ENCODE peak calls at places on chromosomes 12 and 14, in nine cellular contexts. One of them, this sample, is unnamed.

GRCh38 chr12:49564241-49565118 is 3.5 kb downstream of the MCRS1 start:
- DNase-seq in glutamatergic neuron: no peak
- DNase-seq in neural crest cell: no peak
- DNase-seq in AG04449: no peak
- DNase-seq in breast epithelium: no peak
- DNase-seq in upper lobe of left lung: no peak
- DNase-seq in heart left ventricle: no peak
- DNase-seq in HepG2: no peak
- DNase-seq in activated CD8-positive, alpha-beta T cell treated with anti-CD3 and anti-CD28 coated beads for 36 hours: peak
- DNase-seq in this sample: no peak

GRCh38 chr12:49549735-49550710 is 11.2 kb downstream of the KCNH3 start:
- DNase-seq in glutamatergic neuron: no peak
- DNase-seq in neural crest cell: no peak
- DNase-seq in AG04449: no peak
- DNase-seq in breast epithelium: no peak
- DNase-seq in upper lobe of left lung: no peak
- DNase-seq in heart left ventricle: no peak
- DNase-seq in HepG2: no peak
- DNase-seq in activated CD8-positive, alpha-beta T cell treated with anti-CD3 and anti-CD28 coated beads for 36 hours: no peak
- DNase-seq in this sample: no peak

GRCh38 chr14:69916396-69916795 is 37.2 kb downstream of the SMOC1 start:
- DNase-seq in glutamatergic neuron: no peak
- DNase-seq in neural crest cell: no peak
- DNase-seq in AG04449: no peak
- DNase-seq in breast epithelium: no peak
- DNase-seq in upper lobe of left lung: no peak
- DNase-seq in heart left ventricle: no peak
- DNase-seq in HepG2: no peak
- DNase-seq in activated CD8-positive, alpha-beta T cell treated with anti-CD3 and anti-CD28 coated beads for 36 hours: no peak
- DNase-seq in this sample: no peak

GRCh38 chr12:107017042-107017441 is 30.1 kb upstream of the MTERF2 start:
- DNase-seq in glutamatergic neuron: no peak
- DNase-seq in neural crest cell: no peak
- DNase-seq in AG04449: no peak
- DNase-seq in breast epithelium: no peak
- DNase-seq in upper lobe of left lung: no peak
- DNase-seq in heart left ventricle: no peak
- DNase-seq in HepG2: no peak
- DNase-seq in activated CD8-positive, alpha-beta T cell treated with anti-CD3 and anti-CD28 coated beads for 36 hours: no peak
- DNase-seq in this sample: no peak

GRCh38 chr12:92403210-92404175 is 257.8 kb upstream of the BTG1 start:
- DNase-seq in glutamatergic neuron: no peak
- DNase-seq in neural crest cell: no peak
- DNase-seq in AG04449: no peak
- DNase-seq in breast epithelium: no peak
- DNase-seq in upper lobe of left lung: no peak
- DNase-seq in heart left ventricle: no peak
- DNase-seq in HepG2: no peak
- DNase-seq in activated CD8-positive, alpha-beta T cell treated with anti-CD3 and anti-CD28 coated beads for 36 hours: peak
- DNase-seq in this sample: no peak

GRCh38 chr14:74978416-74978947 is 23.1 kb upstream of the PGF start:
- DNase-seq in glutamatergic neuron: peak
- DNase-seq in neural crest cell: no peak
- DNase-seq in AG04449: no peak
- DNase-seq in breast epithelium: no peak
- DNase-seq in upper lobe of left lung: no peak
- DNase-seq in heart left ventricle: no peak
- DNase-seq in HepG2: no peak
- DNase-seq in activated CD8-positive, alpha-beta T cell treated with anti-CD3 and anti-CD28 coated beads for 36 hours: no peak
- DNase-seq in this sample: no peak

GRCh38 chr12:50584135-50584534 is 79.3 kb downstream of the DIP2B start:
- DNase-seq in glutamatergic neuron: no peak
- DNase-seq in neural crest cell: no peak
- DNase-seq in AG04449: no peak
- DNase-seq in breast epithelium: no peak
- DNase-seq in upper lobe of left lung: no peak
- DNase-seq in heart left ventricle: no peak
- DNase-seq in HepG2: no peak
- DNase-seq in activated CD8-positive, alpha-beta T cell treated with anti-CD3 and anti-CD28 coated beads for 36 hours: no peak
- DNase-seq in this sample: no peak

GRCh38 chr12:55906056-55906455 is 21.6 kb downstream of the PYM1 start:
- DNase-seq in glutamatergic neuron: no peak
- DNase-seq in neural crest cell: no peak
- DNase-seq in AG04449: no peak
- DNase-seq in breast epithelium: no peak
- DNase-seq in upper lobe of left lung: no peak
- DNase-seq in heart left ventricle: no peak
- DNase-seq in HepG2: no peak
- DNase-seq in activated CD8-positive, alpha-beta T cell treated with anti-CD3 and anti-CD28 coated beads for 36 hours: no peak
- DNase-seq in this sample: no peak

GRCh38 chr12:121404734-121405133 is 4.8 kb downstream of the RNF34 start:
- DNase-seq in glutamatergic neuron: no peak
- DNase-seq in neural crest cell: no peak
- DNase-seq in AG04449: no peak
- DNase-seq in breast epithelium: peak
- DNase-seq in upper lobe of left lung: no peak
- DNase-seq in heart left ventricle: no peak
- DNase-seq in HepG2: peak
- DNase-seq in activated CD8-positive, alpha-beta T cell treated with anti-CD3 and anti-CD28 coated beads for 36 hours: no peak
- DNase-seq in this sample: no peak

GRCh38 chr14:22397338-22397737 is 191.7 kb downstream of the DAD1 start:
- DNase-seq in glutamatergic neuron: no peak
- DNase-seq in neural crest cell: no peak
- DNase-seq in AG04449: no peak
- DNase-seq in breast epithelium: no peak
- DNase-seq in upper lobe of left lung: no peak
- DNase-seq in heart left ventricle: no peak
- DNase-seq in HepG2: no peak
- DNase-seq in activated CD8-positive, alpha-beta T cell treated with anti-CD3 and anti-CD28 coated beads for 36 hours: no peak
- DNase-seq in this sample: no peak

GRCh38 chr12:57533108-57533507 is 10.5 kb downstream of the MBD6 start:
- DNase-seq in glutamatergic neuron: no peak
- DNase-seq in neural crest cell: no peak
- DNase-seq in AG04449: no peak
- DNase-seq in breast epithelium: no peak
- DNase-seq in upper lobe of left lung: no peak
- DNase-seq in heart left ventricle: no peak
- DNase-seq in HepG2: no peak
- DNase-seq in activated CD8-positive, alpha-beta T cell treated with anti-CD3 and anti-CD28 coated beads for 36 hours: no peak
- DNase-seq in this sample: no peak

GRCh38 chr12:96368233-96368632 is 32.0 kb downstream of the CDK17 start:
- DNase-seq in glutamatergic neuron: no peak
- DNase-seq in neural crest cell: no peak
- DNase-seq in AG04449: no peak
- DNase-seq in breast epithelium: no peak
- DNase-seq in upper lobe of left lung: no peak
- DNase-seq in heart left ventricle: no peak
- DNase-seq in HepG2: no peak
- DNase-seq in activated CD8-positive, alpha-beta T cell treated with anti-CD3 and anti-CD28 coated beads for 36 hours: no peak
- DNase-seq in this sample: no peak

DNA sequence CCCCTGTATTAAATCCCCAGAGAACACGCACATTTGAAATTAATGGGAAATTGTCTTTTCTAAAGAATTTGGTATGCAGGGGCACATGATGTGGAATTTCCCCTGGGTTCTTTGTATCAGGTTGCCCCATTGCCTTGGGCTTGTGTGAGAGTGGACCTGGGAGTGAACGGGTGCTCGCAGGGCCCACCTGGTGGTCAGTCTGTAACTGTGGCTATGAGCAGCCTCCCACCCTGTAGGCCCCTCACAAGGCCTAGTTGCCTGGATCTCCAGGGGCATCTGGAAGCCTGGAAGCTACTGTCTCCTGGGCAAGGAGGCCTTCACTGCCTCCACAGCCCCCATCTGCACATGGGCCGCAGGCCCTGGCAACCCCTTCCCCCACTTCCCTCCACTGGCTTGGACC is 96.7 kb downstream of the SLC25A47 start:
- DNase-seq in glutamatergic neuron: peak
- DNase-seq in neural crest cell: no peak
- DNase-seq in AG04449: no peak
- DNase-seq in breast epithelium: no peak
- DNase-seq in upper lobe of left lung: no peak
- DNase-seq in heart left ventricle: no peak
- DNase-seq in HepG2: peak
- DNase-seq in activated CD8-positive, alpha-beta T cell treated with anti-CD3 and anti-CD28 coated beads for 36 hours: no peak
- DNase-seq in this sample: peak
- TF ChIP-seq CTCF in glutamatergic neuron: peak
- TF ChIP-seq CTCF in neural crest cell: no peak
- TF ChIP-seq CTCF in AG04449: no peak
- TF ChIP-seq CTCF in breast epithelium: no peak
- TF ChIP-seq CTCF in upper lobe of left lung: no peak
- TF ChIP-seq CTCF in heart left ventricle: no peak
- TF ChIP-seq CTCF in HepG2: peak
- TF ChIP-seq CTCF in activated CD8-positive, alpha-beta T cell treated with anti-CD3 and anti-CD28 coated beads for 36 hours: no peak
- TF ChIP-seq CTCF in this sample: peak

DNA sequence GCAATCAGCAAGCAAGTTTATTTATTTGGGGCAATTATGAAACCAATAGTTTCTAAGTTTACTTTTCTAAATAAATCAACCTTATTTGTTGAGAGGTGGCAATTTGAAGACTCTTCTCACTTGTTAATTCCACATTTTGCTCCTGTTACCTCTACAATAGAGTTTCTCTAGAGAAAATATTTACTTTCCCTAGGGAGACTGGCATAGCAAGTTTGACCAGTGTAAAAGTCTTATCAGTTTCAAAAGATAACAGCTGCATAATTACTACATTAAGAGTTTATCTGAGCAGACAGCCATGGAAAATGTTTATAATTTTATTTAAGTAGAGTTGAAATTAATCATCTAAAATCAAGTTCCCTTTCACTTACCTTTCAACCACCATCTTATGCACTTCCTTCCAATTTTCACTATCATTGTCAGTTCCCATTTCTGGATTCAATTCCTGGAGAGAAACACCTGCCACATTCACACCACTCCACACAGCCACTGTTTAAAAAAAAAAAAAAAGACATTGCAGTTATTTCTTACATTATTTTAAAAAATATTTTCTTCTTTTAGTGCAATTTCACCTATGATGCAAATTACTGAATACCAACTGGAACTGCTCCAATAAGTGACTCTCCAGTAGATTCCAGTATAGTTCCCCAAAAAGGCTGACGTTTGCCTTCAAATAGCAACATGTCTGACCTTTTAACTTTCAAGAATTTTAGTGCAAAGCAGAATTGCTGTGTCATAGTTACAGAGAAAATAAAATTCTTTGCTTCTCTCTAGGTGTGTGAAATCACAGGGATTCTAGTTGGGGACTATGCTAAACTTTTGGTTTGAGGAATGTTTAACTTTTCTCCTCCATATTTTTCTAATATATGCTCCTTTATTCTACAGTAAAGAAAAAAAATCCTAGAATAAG is 19.4 kb downstream of the LDHB start:
- DNase-seq in glutamatergic neuron: no peak
- DNase-seq in neural crest cell: no peak
- DNase-seq in AG04449: no peak
- DNase-seq in breast epithelium: no peak
- DNase-seq in upper lobe of left lung: no peak
- DNase-seq in heart left ventricle: no peak
- DNase-seq in HepG2: no peak
- DNase-seq in activated CD8-positive, alpha-beta T cell treated with anti-CD3 and anti-CD28 coated beads for 36 hours: no peak
- DNase-seq in this sample: no peak
- TF ChIP-seq CTCF in glutamatergic neuron: no peak
- TF ChIP-seq CTCF in neural crest cell: no peak
- TF ChIP-seq CTCF in AG04449: no peak
- TF ChIP-seq CTCF in breast epithelium: no peak
- TF ChIP-seq CTCF in upper lobe of left lung: no peak
- TF ChIP-seq CTCF in heart left ventricle: no peak
- TF ChIP-seq CTCF in HepG2: no peak
- TF ChIP-seq CTCF in activated CD8-positive, alpha-beta T cell treated with anti-CD3 and anti-CD28 coated beads for 36 hours: no peak
- TF ChIP-seq CTCF in this sample: no peak

GRCh38 chr12:54004063-54004840 is 4.3 kb downstream of the HOXC9 start:
- DNase-seq in glutamatergic neuron: no peak
- DNase-seq in neural crest cell: no peak
- DNase-seq in AG04449: no peak
- DNase-seq in breast epithelium: no peak
- DNase-seq in upper lobe of left lung: no peak
- DNase-seq in heart left ventricle: no peak
- DNase-seq in HepG2: no peak
- DNase-seq in activated CD8-positive, alpha-beta T cell treated with anti-CD3 and anti-CD28 coated beads for 36 hours: peak
- DNase-seq in this sample: no peak
- TF ChIP-seq CTCF in glutamatergic neuron: no peak
- TF ChIP-seq CTCF in neural crest cell: no peak
- TF ChIP-seq CTCF in AG04449: peak
- TF ChIP-seq CTCF in breast epithelium: no peak
- TF ChIP-seq CTCF in upper lobe of left lung: no peak
- TF ChIP-seq CTCF in heart left ventricle: no peak
- TF ChIP-seq CTCF in HepG2: peak
- TF ChIP-seq CTCF in activated CD8-positive, alpha-beta T cell treated with anti-CD3 and anti-CD28 coated beads for 36 hours: no peak
- TF ChIP-seq CTCF in this sample: no peak

DNA sequence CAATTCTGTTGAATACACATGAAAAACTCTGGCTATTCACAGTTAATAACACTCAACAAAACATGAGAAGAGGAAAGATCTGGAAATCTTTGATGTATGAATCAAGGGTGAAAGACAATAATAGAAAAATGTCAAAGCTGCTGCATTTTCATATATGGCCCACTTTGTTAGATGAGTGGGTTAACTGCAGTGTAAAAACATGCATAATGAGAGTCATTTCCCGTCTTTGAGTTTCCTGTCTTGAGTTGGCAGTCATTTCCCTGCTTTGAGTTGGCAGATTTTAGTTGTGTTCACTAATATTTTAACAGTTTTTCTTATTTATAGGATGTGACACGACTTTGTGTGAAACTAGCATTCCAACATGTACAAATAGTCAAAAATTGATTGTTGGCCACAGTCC is 87.9 kb upstream of the PTPRQ start:
- DNase-seq in glutamatergic neuron: no peak
- DNase-seq in neural crest cell: no peak
- DNase-seq in AG04449: no peak
- DNase-seq in breast epithelium: no peak
- DNase-seq in upper lobe of left lung: no peak
- DNase-seq in heart left ventricle: no peak
- DNase-seq in HepG2: no peak
- DNase-seq in activated CD8-positive, alpha-beta T cell treated with anti-CD3 and anti-CD28 coated beads for 36 hours: no peak
- DNase-seq in this sample: no peak
- TF ChIP-seq CTCF in glutamatergic neuron: no peak
- TF ChIP-seq CTCF in neural crest cell: no peak
- TF ChIP-seq CTCF in AG04449: no peak
- TF ChIP-seq CTCF in breast epithelium: no peak
- TF ChIP-seq CTCF in upper lobe of left lung: no peak
- TF ChIP-seq CTCF in heart left ventricle: no peak
- TF ChIP-seq CTCF in HepG2: no peak
- TF ChIP-seq CTCF in activated CD8-positive, alpha-beta T cell treated with anti-CD3 and anti-CD28 coated beads for 36 hours: no peak
- TF ChIP-seq CTCF in this sample: no peak